ENCODE peak calls at places on chromosomes 12 and 14, in five cellular contexts. One of them, this sample, is unnamed.

GRCh38 chr14:99879401-99880295 is 86.4 kb downstream of the EML1 start:
- DNase-seq in stimulated activated CD4-positive, alpha-beta T cell treated with anti-CD3 and anti-CD28 coated beads, Interleukin-15, amount 100 ng/mL, for 24 hours: no peak
- DNase-seq in stimulated activated CD8-positive, alpha-beta memory T cell treated with anti-CD3 and anti-CD28 coated beads, Interleukin-7, amount 100 ng/mL, for 4 hours: no peak
- DNase-seq in activated CD4-positive, CD25-positive, alpha-beta regulatory T cell treated with anti-CD3 and anti-CD28 coated beads, Interleukin-2, amount 50 U/mL, for 72 hours: no peak
- DNase-seq in effector CD4-positive, alpha-beta T cell: no peak
- DNase-seq in this sample: no peak

GRCh38 chr12:48946206-48946605 is 11.1 kb downstream of the ARF3 start:
- DNase-seq in stimulated activated CD4-positive, alpha-beta T cell treated with anti-CD3 and anti-CD28 coated beads, Interleukin-15, amount 100 ng/mL, for 24 hours: no peak
- DNase-seq in stimulated activated CD8-positive, alpha-beta memory T cell treated with anti-CD3 and anti-CD28 coated beads, Interleukin-7, amount 100 ng/mL, for 4 hours: no peak
- DNase-seq in activated CD4-positive, CD25-positive, alpha-beta regulatory T cell treated with anti-CD3 and anti-CD28 coated beads, Interleukin-2, amount 50 U/mL, for 72 hours: no peak
- DNase-seq in effector CD4-positive, alpha-beta T cell: no peak
- DNase-seq in this sample: no peak

GRCh38 chr12:68094195-68094594 is 65.3 kb downstream of the IFNG start:
- DNase-seq in stimulated activated CD4-positive, alpha-beta T cell treated with anti-CD3 and anti-CD28 coated beads, Interleukin-15, amount 100 ng/mL, for 24 hours: no peak
- DNase-seq in stimulated activated CD8-positive, alpha-beta memory T cell treated with anti-CD3 and anti-CD28 coated beads, Interleukin-7, amount 100 ng/mL, for 4 hours: no peak
- DNase-seq in activated CD4-positive, CD25-positive, alpha-beta regulatory T cell treated with anti-CD3 and anti-CD28 coated beads, Interleukin-2, amount 50 U/mL, for 72 hours: no peak
- DNase-seq in effector CD4-positive, alpha-beta T cell: no peak
- DNase-seq in this sample: no peak

GRCh38 chr14:81427348-81428058 is 27.4 kb upstream of the STON2 start:
- DNase-seq in stimulated activated CD4-positive, alpha-beta T cell treated with anti-CD3 and anti-CD28 coated beads, Interleukin-15, amount 100 ng/mL, for 24 hours: no peak
- DNase-seq in stimulated activated CD8-positive, alpha-beta memory T cell treated with anti-CD3 and anti-CD28 coated beads, Interleukin-7, amount 100 ng/mL, for 4 hours: no peak
- DNase-seq in activated CD4-positive, CD25-positive, alpha-beta regulatory T cell treated with anti-CD3 and anti-CD28 coated beads, Interleukin-2, amount 50 U/mL, for 72 hours: no peak
- DNase-seq in effector CD4-positive, alpha-beta T cell: no peak
- DNase-seq in this sample: no peak

GRCh38 chr12:90167501-90167900 is 458.9 kb upstream of the ATP2B1 start:
- DNase-seq in stimulated activated CD4-positive, alpha-beta T cell treated with anti-CD3 and anti-CD28 coated beads, Interleukin-15, amount 100 ng/mL, for 24 hours: no peak
- DNase-seq in stimulated activated CD8-positive, alpha-beta memory T cell treated with anti-CD3 and anti-CD28 coated beads, Interleukin-7, amount 100 ng/mL, for 4 hours: no peak
- DNase-seq in activated CD4-positive, CD25-positive, alpha-beta regulatory T cell treated with anti-CD3 and anti-CD28 coated beads, Interleukin-2, amount 50 U/mL, for 72 hours: no peak
- DNase-seq in effector CD4-positive, alpha-beta T cell: no peak
- DNase-seq in this sample: no peak

GRCh38 chr12:73935817-73936216 is 601.8 kb upstream of the ATXN7L3B start:
- DNase-seq in stimulated activated CD4-positive, alpha-beta T cell treated with anti-CD3 and anti-CD28 coated beads, Interleukin-15, amount 100 ng/mL, for 24 hours: no peak
- DNase-seq in stimulated activated CD8-positive, alpha-beta memory T cell treated with anti-CD3 and anti-CD28 coated beads, Interleukin-7, amount 100 ng/mL, for 4 hours: no peak
- DNase-seq in activated CD4-positive, CD25-positive, alpha-beta regulatory T cell treated with anti-CD3 and anti-CD28 coated beads, Interleukin-2, amount 50 U/mL, for 72 hours: no peak
- DNase-seq in effector CD4-positive, alpha-beta T cell: no peak
- DNase-seq in this sample: no peak

GRCh38 chr14:25132734-25133422 is 82.9 kb upstream of the STXBP6 start:
- DNase-seq in stimulated activated CD4-positive, alpha-beta T cell treated with anti-CD3 and anti-CD28 coated beads, Interleukin-15, amount 100 ng/mL, for 24 hours: peak
- DNase-seq in stimulated activated CD8-positive, alpha-beta memory T cell treated with anti-CD3 and anti-CD28 coated beads, Interleukin-7, amount 100 ng/mL, for 4 hours: peak
- DNase-seq in activated CD4-positive, CD25-positive, alpha-beta regulatory T cell treated with anti-CD3 and anti-CD28 coated beads, Interleukin-2, amount 50 U/mL, for 72 hours: peak
- DNase-seq in effector CD4-positive, alpha-beta T cell: peak
- DNase-seq in this sample: peak

GRCh38 chr14:98382662-98383061 is 889.3 kb downstream of the BCL11B start:
- DNase-seq in stimulated activated CD4-positive, alpha-beta T cell treated with anti-CD3 and anti-CD28 coated beads, Interleukin-15, amount 100 ng/mL, for 24 hours: no peak
- DNase-seq in stimulated activated CD8-positive, alpha-beta memory T cell treated with anti-CD3 and anti-CD28 coated beads, Interleukin-7, amount 100 ng/mL, for 4 hours: no peak
- DNase-seq in activated CD4-positive, CD25-positive, alpha-beta regulatory T cell treated with anti-CD3 and anti-CD28 coated beads, Interleukin-2, amount 50 U/mL, for 72 hours: no peak
- DNase-seq in effector CD4-positive, alpha-beta T cell: no peak
- DNase-seq in this sample: no peak

GRCh38 chr12:2743478-2743877 is 51.3 kb upstream of the FKBP4 start:
- DNase-seq in stimulated activated CD4-positive, alpha-beta T cell treated with anti-CD3 and anti-CD28 coated beads, Interleukin-15, amount 100 ng/mL, for 24 hours: no peak
- DNase-seq in stimulated activated CD8-positive, alpha-beta memory T cell treated with anti-CD3 and anti-CD28 coated beads, Interleukin-7, amount 100 ng/mL, for 4 hours: no peak
- DNase-seq in activated CD4-positive, CD25-positive, alpha-beta regulatory T cell treated with anti-CD3 and anti-CD28 coated beads, Interleukin-2, amount 50 U/mL, for 72 hours: no peak
- DNase-seq in effector CD4-positive, alpha-beta T cell: no peak
- DNase-seq in this sample: no peak

GRCh38 chr14:93048843-93049242 is 66.9 kb downstream of the ITPK1 start:
- DNase-seq in stimulated activated CD4-positive, alpha-beta T cell treated with anti-CD3 and anti-CD28 coated beads, Interleukin-15, amount 100 ng/mL, for 24 hours: no peak
- DNase-seq in stimulated activated CD8-positive, alpha-beta memory T cell treated with anti-CD3 and anti-CD28 coated beads, Interleukin-7, amount 100 ng/mL, for 4 hours: no peak
- DNase-seq in activated CD4-positive, CD25-positive, alpha-beta regulatory T cell treated with anti-CD3 and anti-CD28 coated beads, Interleukin-2, amount 50 U/mL, for 72 hours: no peak
- DNase-seq in effector CD4-positive, alpha-beta T cell: no peak
- DNase-seq in this sample: no peak

GRCh38 chr14:22379727-22380126 is 209.3 kb downstream of the DAD1 start:
- DNase-seq in stimulated activated CD4-positive, alpha-beta T cell treated with anti-CD3 and anti-CD28 coated beads, Interleukin-15, amount 100 ng/mL, for 24 hours: no peak
- DNase-seq in stimulated activated CD8-positive, alpha-beta memory T cell treated with anti-CD3 and anti-CD28 coated beads, Interleukin-7, amount 100 ng/mL, for 4 hours: no peak
- DNase-seq in activated CD4-positive, CD25-positive, alpha-beta regulatory T cell treated with anti-CD3 and anti-CD28 coated beads, Interleukin-2, amount 50 U/mL, for 72 hours: no peak
- DNase-seq in effector CD4-positive, alpha-beta T cell: no peak
- DNase-seq in this sample: no peak

GRCh38 chr14:100850841-100851585 is 25.1 kb downstream of the MEG3 start:
- DNase-seq in stimulated activated CD4-positive, alpha-beta T cell treated with anti-CD3 and anti-CD28 coated beads, Interleukin-15, amount 100 ng/mL, for 24 hours: peak
- DNase-seq in stimulated activated CD8-positive, alpha-beta memory T cell treated with anti-CD3 and anti-CD28 coated beads, Interleukin-7, amount 100 ng/mL, for 4 hours: peak
- DNase-seq in activated CD4-positive, CD25-positive, alpha-beta regulatory T cell treated with anti-CD3 and anti-CD28 coated beads, Interleukin-2, amount 50 U/mL, for 72 hours: peak
- DNase-seq in effector CD4-positive, alpha-beta T cell: peak
- DNase-seq in this sample: peak

GRCh38 chr12:6277982-6278438 is 32.5 kb upstream of the PLEKHG6 start:
- DNase-seq in stimulated activated CD4-positive, alpha-beta T cell treated with anti-CD3 and anti-CD28 coated beads, Interleukin-15, amount 100 ng/mL, for 24 hours: peak
- DNase-seq in stimulated activated CD8-positive, alpha-beta memory T cell treated with anti-CD3 and anti-CD28 coated beads, Interleukin-7, amount 100 ng/mL, for 4 hours: peak
- DNase-seq in activated CD4-positive, CD25-positive, alpha-beta regulatory T cell treated with anti-CD3 and anti-CD28 coated beads, Interleukin-2, amount 50 U/mL, for 72 hours: peak
- DNase-seq in effector CD4-positive, alpha-beta T cell: no peak
- DNase-seq in this sample: peak

GRCh38 chr12:3741882-3742672 is 10.8 kb downstream of the CRACR2A start:
- DNase-seq in stimulated activated CD4-positive, alpha-beta T cell treated with anti-CD3 and anti-CD28 coated beads, Interleukin-15, amount 100 ng/mL, for 24 hours: no peak
- DNase-seq in stimulated activated CD8-positive, alpha-beta memory T cell treated with anti-CD3 and anti-CD28 coated beads, Interleukin-7, amount 100 ng/mL, for 4 hours: no peak
- DNase-seq in activated CD4-positive, CD25-positive, alpha-beta regulatory T cell treated with anti-CD3 and anti-CD28 coated beads, Interleukin-2, amount 50 U/mL, for 72 hours: no peak
- DNase-seq in effector CD4-positive, alpha-beta T cell: no peak
- DNase-seq in this sample: no peak

GRCh38 chr12:113766880-113767878 is 198.9 kb downstream of the RBM19 start:
- DNase-seq in stimulated activated CD4-positive, alpha-beta T cell treated with anti-CD3 and anti-CD28 coated beads, Interleukin-15, amount 100 ng/mL, for 24 hours: no peak
- DNase-seq in stimulated activated CD8-positive, alpha-beta memory T cell treated with anti-CD3 and anti-CD28 coated beads, Interleukin-7, amount 100 ng/mL, for 4 hours: no peak
- DNase-seq in activated CD4-positive, CD25-positive, alpha-beta regulatory T cell treated with anti-CD3 and anti-CD28 coated beads, Interleukin-2, amount 50 U/mL, for 72 hours: no peak
- DNase-seq in effector CD4-positive, alpha-beta T cell: no peak
- DNase-seq in this sample: no peak

GRCh38 chr12:50845021-50845647 is 2.4 kb downstream of the TMPRSS12 start:
- DNase-seq in stimulated activated CD4-positive, alpha-beta T cell treated with anti-CD3 and anti-CD28 coated beads, Interleukin-15, amount 100 ng/mL, for 24 hours: no peak
- DNase-seq in stimulated activated CD8-positive, alpha-beta memory T cell treated with anti-CD3 and anti-CD28 coated beads, Interleukin-7, amount 100 ng/mL, for 4 hours: no peak
- DNase-seq in activated CD4-positive, CD25-positive, alpha-beta regulatory T cell treated with anti-CD3 and anti-CD28 coated beads, Interleukin-2, amount 50 U/mL, for 72 hours: no peak
- DNase-seq in effector CD4-positive, alpha-beta T cell: no peak
- DNase-seq in this sample: no peak

GRCh38 chr12:132152921-132153321 is 8.7 kb downstream of the NOC4L start:
- DNase-seq in stimulated activated CD4-positive, alpha-beta T cell treated with anti-CD3 and anti-CD28 coated beads, Interleukin-15, amount 100 ng/mL, for 24 hours: no peak
- DNase-seq in stimulated activated CD8-positive, alpha-beta memory T cell treated with anti-CD3 and anti-CD28 coated beads, Interleukin-7, amount 100 ng/mL, for 4 hours: no peak
- DNase-seq in activated CD4-positive, CD25-positive, alpha-beta regulatory T cell treated with anti-CD3 and anti-CD28 coated beads, Interleukin-2, amount 50 U/mL, for 72 hours: peak
- DNase-seq in effector CD4-positive, alpha-beta T cell: no peak
- DNase-seq in this sample: no peak

GRCh38 chr12:117042171-117042809 is 56.9 kb downstream of the TESC start:
- DNase-seq in stimulated activated CD4-positive, alpha-beta T cell treated with anti-CD3 and anti-CD28 coated beads, Interleukin-15, amount 100 ng/mL, for 24 hours: no peak
- DNase-seq in stimulated activated CD8-positive, alpha-beta memory T cell treated with anti-CD3 and anti-CD28 coated beads, Interleukin-7, amount 100 ng/mL, for 4 hours: no peak
- DNase-seq in activated CD4-positive, CD25-positive, alpha-beta regulatory T cell treated with anti-CD3 and anti-CD28 coated beads, Interleukin-2, amount 50 U/mL, for 72 hours: no peak
- DNase-seq in effector CD4-positive, alpha-beta T cell: no peak
- DNase-seq in this sample: no peak

GRCh38 chr12:56522486-56523193 is 1.0 kb downstream of the RBMS2 start:
- DNase-seq in stimulated activated CD4-positive, alpha-beta T cell treated with anti-CD3 and anti-CD28 coated beads, Interleukin-15, amount 100 ng/mL, for 24 hours: no peak
- DNase-seq in stimulated activated CD8-positive, alpha-beta memory T cell treated with anti-CD3 and anti-CD28 coated beads, Interleukin-7, amount 100 ng/mL, for 4 hours: no peak
- DNase-seq in activated CD4-positive, CD25-positive, alpha-beta regulatory T cell treated with anti-CD3 and anti-CD28 coated beads, Interleukin-2, amount 50 U/mL, for 72 hours: no peak
- DNase-seq in effector CD4-positive, alpha-beta T cell: no peak
- DNase-seq in this sample: no peak

GRCh38 chr12:104510145-104510872 is 53.6 kb downstream of the CHST11 start:
- DNase-seq in stimulated activated CD4-positive, alpha-beta T cell treated with anti-CD3 and anti-CD28 coated beads, Interleukin-15, amount 100 ng/mL, for 24 hours: no peak
- DNase-seq in stimulated activated CD8-positive, alpha-beta memory T cell treated with anti-CD3 and anti-CD28 coated beads, Interleukin-7, amount 100 ng/mL, for 4 hours: no peak
- DNase-seq in activated CD4-positive, CD25-positive, alpha-beta regulatory T cell treated with anti-CD3 and anti-CD28 coated beads, Interleukin-2, amount 50 U/mL, for 72 hours: no peak
- DNase-seq in effector CD4-positive, alpha-beta T cell: no peak
- DNase-seq in this sample: no peak

GRCh38 chr12:28096649-28097048 is 93.6 kb upstream of the CCDC91 start:
- DNase-seq in stimulated activated CD4-positive, alpha-beta T cell treated with anti-CD3 and anti-CD28 coated beads, Interleukin-15, amount 100 ng/mL, for 24 hours: no peak
- DNase-seq in stimulated activated CD8-positive, alpha-beta memory T cell treated with anti-CD3 and anti-CD28 coated beads, Interleukin-7, amount 100 ng/mL, for 4 hours: no peak
- DNase-seq in activated CD4-positive, CD25-positive, alpha-beta regulatory T cell treated with anti-CD3 and anti-CD28 coated beads, Interleukin-2, amount 50 U/mL, for 72 hours: no peak
- DNase-seq in effector CD4-positive, alpha-beta T cell: no peak
- DNase-seq in this sample: no peak

GRCh38 chr12:57401165-57401564 is 29.7 kb downstream of the R3HDM2 start:
- DNase-seq in stimulated activated CD4-positive, alpha-beta T cell treated with anti-CD3 and anti-CD28 coated beads, Interleukin-15, amount 100 ng/mL, for 24 hours: no peak
- DNase-seq in stimulated activated CD8-positive, alpha-beta memory T cell treated with anti-CD3 and anti-CD28 coated beads, Interleukin-7, amount 100 ng/mL, for 4 hours: no peak
- DNase-seq in activated CD4-positive, CD25-positive, alpha-beta regulatory T cell treated with anti-CD3 and anti-CD28 coated beads, Interleukin-2, amount 50 U/mL, for 72 hours: no peak
- DNase-seq in effector CD4-positive, alpha-beta T cell: no peak
- DNase-seq in this sample: no peak

GRCh38 chr14:23286904-23287479 is 1.1 kb upstream of the HOMEZ start:
- DNase-seq in stimulated activated CD4-positive, alpha-beta T cell treated with anti-CD3 and anti-CD28 coated beads, Interleukin-15, amount 100 ng/mL, for 24 hours: no peak
- DNase-seq in stimulated activated CD8-positive, alpha-beta memory T cell treated with anti-CD3 and anti-CD28 coated beads, Interleukin-7, amount 100 ng/mL, for 4 hours: no peak
- DNase-seq in activated CD4-positive, CD25-positive, alpha-beta regulatory T cell treated with anti-CD3 and anti-CD28 coated beads, Interleukin-2, amount 50 U/mL, for 72 hours: no peak
- DNase-seq in effector CD4-positive, alpha-beta T cell: no peak
- DNase-seq in this sample: no peak

GRCh38 chr14:86257973-86258372 is 728.0 kb downstream of the FLRT2 start:
- DNase-seq in stimulated activated CD4-positive, alpha-beta T cell treated with anti-CD3 and anti-CD28 coated beads, Interleukin-15, amount 100 ng/mL, for 24 hours: no peak
- DNase-seq in stimulated activated CD8-positive, alpha-beta memory T cell treated with anti-CD3 and anti-CD28 coated beads, Interleukin-7, amount 100 ng/mL, for 4 hours: no peak
- DNase-seq in activated CD4-positive, CD25-positive, alpha-beta regulatory T cell treated with anti-CD3 and anti-CD28 coated beads, Interleukin-2, amount 50 U/mL, for 72 hours: no peak
- DNase-seq in effector CD4-positive, alpha-beta T cell: no peak
- DNase-seq in this sample: no peak

GRCh38 chr12:75525263-75525662 is 13.9 kb upstream of the KRR1 start:
- DNase-seq in stimulated activated CD4-positive, alpha-beta T cell treated with anti-CD3 and anti-CD28 coated beads, Interleukin-15, amount 100 ng/mL, for 24 hours: no peak
- DNase-seq in stimulated activated CD8-positive, alpha-beta memory T cell treated with anti-CD3 and anti-CD28 coated beads, Interleukin-7, amount 100 ng/mL, for 4 hours: no peak
- DNase-seq in activated CD4-positive, CD25-positive, alpha-beta regulatory T cell treated with anti-CD3 and anti-CD28 coated beads, Interleukin-2, amount 50 U/mL, for 72 hours: no peak
- DNase-seq in effector CD4-positive, alpha-beta T cell: no peak
- DNase-seq in this sample: no peak

GRCh38 chr14:103624860-103625259 is 4.2 kb upstream of the KLC1 start:
- DNase-seq in stimulated activated CD4-positive, alpha-beta T cell treated with anti-CD3 and anti-CD28 coated beads, Interleukin-15, amount 100 ng/mL, for 24 hours: peak
- DNase-seq in stimulated activated CD8-positive, alpha-beta memory T cell treated with anti-CD3 and anti-CD28 coated beads, Interleukin-7, amount 100 ng/mL, for 4 hours: no peak
- DNase-seq in activated CD4-positive, CD25-positive, alpha-beta regulatory T cell treated with anti-CD3 and anti-CD28 coated beads, Interleukin-2, amount 50 U/mL, for 72 hours: no peak
- DNase-seq in effector CD4-positive, alpha-beta T cell: no peak
- DNase-seq in this sample: peak

GRCh38 chr12:34097213-34097612 is 74.9 kb downstream of the ALG10 start:
- DNase-seq in stimulated activated CD4-positive, alpha-beta T cell treated with anti-CD3 and anti-CD28 coated beads, Interleukin-15, amount 100 ng/mL, for 24 hours: no peak
- DNase-seq in stimulated activated CD8-positive, alpha-beta memory T cell treated with anti-CD3 and anti-CD28 coated beads, Interleukin-7, amount 100 ng/mL, for 4 hours: no peak
- DNase-seq in activated CD4-positive, CD25-positive, alpha-beta regulatory T cell treated with anti-CD3 and anti-CD28 coated beads, Interleukin-2, amount 50 U/mL, for 72 hours: no peak
- DNase-seq in effector CD4-positive, alpha-beta T cell: no peak
- DNase-seq in this sample: no peak